ENCODE peak calls at places on chromosomes 13 and 19, in ten cellular contexts. J, H, A, F, T, Y, X, E, W and O are unnamed samples.

GRCh38 chr13:47594833-47595232 is 406.2 kb downstream of the SUCLA2 start:
- DNase-seq in W (no peak), J (no peak), X (no peak), F (peak), Y (no peak), T (peak), A (no peak), H (no peak), E (no peak), O (no peak)

GRCh38 chr19:5057860-5058259 is 88.9 kb downstream of the KDM4B start:
- DNase-seq in X (no peak), J (no peak), T (no peak), Y (no peak), A (no peak), E (no peak), F (peak), H (no peak), W (no peak), O (no peak)

GRCh38 chr13:40275636-40276035 is 390.8 kb downstream of the FOXO1 start:
- DNase-seq in W (peak), H (no peak), J (no peak), E (no peak), A (no peak), F (no peak), Y (no peak), T (no peak), X (no peak), O (no peak)

GRCh38 chr13:59776924-59777690 is 386.6 kb downstream of the DIAPH3 start:
- DNase-seq in J (no peak), Y (no peak), A (no peak), X (no peak), F (no peak), W (no peak), T (peak), E (no peak), H (no peak), O (no peak)

GRCh38 chr13:21849323-21849722 is 178.4 kb downstream of the FGF9 start:
- DNase-seq in A (no peak), X (no peak), Y (no peak), J (peak), T (peak), F (peak), H (no peak), E (no peak), W (peak), O (no peak)

GRCh38 chr13:20812890-20813289 is 39.1 kb upstream of the EEF1AKMT1 start:
- DNase-seq in A (no peak), Y (no peak), J (no peak), X (no peak), W (no peak), F (no peak), T (no peak), E (no peak), H (no peak), O (no peak)

GRCh38 chr13:111541345-111541744 is 220.9 kb downstream of the TEX29 start:
- DNase-seq in W (no peak), Y (no peak), T (no peak), X (no peak), F (no peak), J (no peak), E (no peak), H (no peak), A (no peak), O (no peak)

GRCh38 chr13:77544365-77544764 is 8.9 kb downstream of the SCEL start:
- DNase-seq in Y (no peak), A (peak), F (no peak), W (no peak), T (no peak), J (no peak), E (no peak), H (no peak), X (peak), O (peak)

GRCh38 chr19:47093254-47093653 is 20.3 kb downstream of the ZC3H4 start:
- DNase-seq in H (no peak), J (no peak), Y (no peak), X (no peak), T (no peak), F (no peak), E (no peak), A (no peak), W (no peak), O (peak)

GRCh38 chr13:74324338-74324737 is 190.1 kb upstream of the KLF12 start:
- DNase-seq in E (no peak), F (no peak), T (no peak), A (no peak), W (no peak), Y (no peak), X (no peak), J (no peak), H (no peak), O (no peak)

GRCh38 chr13:23867027-23867491 is 22.1 kb downstream of the MIPEP start:
- DNase-seq in W (no peak), F (peak), X (no peak), Y (no peak), A (no peak), T (peak), J (no peak), E (no peak), H (no peak), O (no peak)

GRCh38 chr19:8209111-8209964 is at the start of gene CERS4:
- DNase-seq in E (peak), Y (peak), F (peak), W (peak), X (peak), A (peak), J (peak), T (peak), H (peak), O (peak)